ENCODE peak calls at places on chromosomes 12 and 14, in six cellular contexts. One of them, this sample, is unnamed. For H3K36me3, the result is how much of the 10 kb centered on the place peaks cover.

GRCh38 chr12:80189241-80189640 is 89.9 kb downstream of the OTOGL start:
- DNase-seq in CD8-positive, alpha-beta memory T cell: no peak
- DNase-seq in ovary: no peak
- DNase-seq in uterus: no peak
- DNase-seq in neuronal stem cell: no peak
- DNase-seq in HCT116: no peak
- DNase-seq in this sample: no peak

GRCh38 chr12:127761880-127762279 is 505.1 kb upstream of the TMEM132C start:
- DNase-seq in HCT116: no peak
- DNase-seq in uterus: no peak
- DNase-seq in ovary: no peak
- DNase-seq in neuronal stem cell: no peak
- DNase-seq in CD8-positive, alpha-beta memory T cell: no peak
- DNase-seq in this sample: no peak

GRCh38 chr14:41663478-41663845 is 56.8 kb downstream of the LRFN5 start:
- DNase-seq in HCT116: no peak
- DNase-seq in uterus: no peak
- DNase-seq in CD8-positive, alpha-beta memory T cell: no peak
- DNase-seq in ovary: no peak
- DNase-seq in neuronal stem cell: no peak
- DNase-seq in this sample: no peak

GRCh38 chr12:103929909-103930786 is at the start of gene HSP90B1:
- DNase-seq in HCT116: peak
- DNase-seq in ovary: peak
- DNase-seq in CD8-positive, alpha-beta memory T cell: peak
- DNase-seq in neuronal stem cell: peak
- DNase-seq in uterus: peak
- DNase-seq in this sample: peak

GRCh38 chr14:91219505-91220389 is 24.8 kb downstream of the GPR68 start:
- DNase-seq in uterus: no peak
- DNase-seq in ovary: no peak
- DNase-seq in CD8-positive, alpha-beta memory T cell: no peak
- DNase-seq in neuronal stem cell: no peak
- DNase-seq in HCT116: no peak
- DNase-seq in this sample: no peak

GRCh38 chr12:40105515-40106201 is at the start of gene SLC2A13:
- DNase-seq in ovary: peak
- DNase-seq in HCT116: peak
- DNase-seq in CD8-positive, alpha-beta memory T cell: peak
- DNase-seq in neuronal stem cell: peak
- DNase-seq in uterus: peak
- DNase-seq in this sample: no peak

GRCh38 chr12:50221228-50222008 is 54.2 kb upstream of the CERS5 start:
- DNase-seq in HCT116: no peak
- DNase-seq in CD8-positive, alpha-beta memory T cell: no peak
- DNase-seq in neuronal stem cell: peak
- DNase-seq in ovary: no peak
- DNase-seq in uterus: no peak
- DNase-seq in this sample: no peak

GRCh38 chr14:47674148-47674545 is 1.3 kb downstream of the MDGA2 start:
- DNase-seq in ovary: no peak
- DNase-seq in neuronal stem cell: no peak
- DNase-seq in HCT116: no peak
- DNase-seq in CD8-positive, alpha-beta memory T cell: no peak
- DNase-seq in uterus: no peak
- DNase-seq in this sample: no peak

GRCh38 chr14:64733321-64733720 is 29.1 kb downstream of the PLEKHG3 start:
- DNase-seq in HCT116: no peak
- DNase-seq in ovary: no peak
- DNase-seq in CD8-positive, alpha-beta memory T cell: no peak
- DNase-seq in uterus: no peak
- DNase-seq in neuronal stem cell: no peak
- DNase-seq in this sample: no peak

GRCh38 chr12:16609140-16609539 is 3.2 kb upstream of the LMO3 start:
- DNase-seq in CD8-positive, alpha-beta memory T cell: no peak
- DNase-seq in ovary: no peak
- DNase-seq in HCT116: no peak
- DNase-seq in uterus: no peak
- DNase-seq in neuronal stem cell: no peak
- DNase-seq in this sample: no peak

GRCh38 chr14:99028521-99028920 is 243.5 kb downstream of the BCL11B start:
- DNase-seq in ovary: no peak
- DNase-seq in uterus: no peak
- DNase-seq in neuronal stem cell: no peak
- DNase-seq in CD8-positive, alpha-beta memory T cell: no peak
- DNase-seq in HCT116: no peak
- DNase-seq in this sample: no peak

GRCh38 chr12:12349711-12350665 is at the start of gene MANSC1:
- DNase-seq in CD8-positive, alpha-beta memory T cell: peak
- DNase-seq in ovary: peak
- DNase-seq in HCT116: no peak
- DNase-seq in uterus: peak
- DNase-seq in neuronal stem cell: peak
- DNase-seq in this sample: no peak

GRCh38 chr14:104396682-104397470 is 182.7 kb upstream of the C14orf180 start:
- DNase-seq in HCT116: no peak
- DNase-seq in neuronal stem cell: no peak
- DNase-seq in ovary: no peak
- DNase-seq in uterus: no peak
- DNase-seq in CD8-positive, alpha-beta memory T cell: no peak
- DNase-seq in this sample: no peak

GRCh38 chr12:70033310-70033709 is 208.3 kb downstream of the MYRFL start:
- DNase-seq in CD8-positive, alpha-beta memory T cell: no peak
- DNase-seq in uterus: no peak
- DNase-seq in HCT116: no peak
- DNase-seq in neuronal stem cell: no peak
- DNase-seq in ovary: no peak
- DNase-seq in this sample: no peak

GRCh38 chr12:50224026-50224692 is 57.0 kb upstream of the CERS5 start:
- DNase-seq in HCT116: peak
- DNase-seq in neuronal stem cell: no peak
- DNase-seq in ovary: no peak
- DNase-seq in CD8-positive, alpha-beta memory T cell: no peak
- DNase-seq in uterus: no peak
- DNase-seq in this sample: no peak

GRCh38 chr14:105865266-105865903 is 339.0 kb downstream of the TMEM121 start:
- DNase-seq in CD8-positive, alpha-beta memory T cell: no peak
- DNase-seq in neuronal stem cell: no peak
- DNase-seq in ovary: no peak
- DNase-seq in HCT116: no peak
- DNase-seq in uterus: peak
- DNase-seq in this sample: no peak

GRCh38 chr14:105863296-105864108 is 337.1 kb downstream of the TMEM121 start:
- DNase-seq in uterus: peak
- DNase-seq in CD8-positive, alpha-beta memory T cell: no peak
- DNase-seq in neuronal stem cell: no peak
- DNase-seq in ovary: peak
- DNase-seq in HCT116: no peak
- DNase-seq in this sample: no peak

GRCh38 chr14:105864116-105864515 is 337.7 kb downstream of the TMEM121 start:
- DNase-seq in neuronal stem cell: no peak
- DNase-seq in HCT116: no peak
- DNase-seq in uterus: peak
- DNase-seq in ovary: peak
- DNase-seq in CD8-positive, alpha-beta memory T cell: no peak
- DNase-seq in this sample: no peak

GRCh38 chr14:105865904-105866840 is 339.8 kb downstream of the TMEM121 start:
- DNase-seq in HCT116: no peak
- DNase-seq in uterus: peak
- DNase-seq in CD8-positive, alpha-beta memory T cell: no peak
- DNase-seq in ovary: peak
- DNase-seq in neuronal stem cell: no peak
- DNase-seq in this sample: no peak

GRCh38 chr14:105864651-105865265 is 338.4 kb downstream of the TMEM121 start:
- DNase-seq in uterus: peak
- DNase-seq in neuronal stem cell: no peak
- DNase-seq in HCT116: no peak
- DNase-seq in CD8-positive, alpha-beta memory T cell: no peak
- DNase-seq in ovary: peak
- DNase-seq in this sample: no peak
- H3K4me3 ChIP-seq in uterus: no peak
- H3K4me3 ChIP-seq in neuronal stem cell: no peak
- H3K4me3 ChIP-seq in HCT116: no peak
- H3K4me3 ChIP-seq in CD8-positive, alpha-beta memory T cell: no peak
- H3K4me3 ChIP-seq in ovary: no peak
- H3K4me3 ChIP-seq in this sample: no peak

GRCh38 chr12:10720974-10721565 is 2.1 kb downstream of the YBX3 start:
- DNase-seq in ovary: no peak
- DNase-seq in CD8-positive, alpha-beta memory T cell: no peak
- DNase-seq in HCT116: no peak
- DNase-seq in neuronal stem cell: no peak
- DNase-seq in uterus: no peak
- DNase-seq in this sample: no peak
- H3K27ac ChIP-seq in ovary: peak
- H3K27ac ChIP-seq in CD8-positive, alpha-beta memory T cell: peak
- H3K27ac ChIP-seq in HCT116: peak
- H3K27ac ChIP-seq in neuronal stem cell: no peak
- H3K27ac ChIP-seq in uterus: peak
- H3K27ac ChIP-seq in this sample: no peak

DNA sequence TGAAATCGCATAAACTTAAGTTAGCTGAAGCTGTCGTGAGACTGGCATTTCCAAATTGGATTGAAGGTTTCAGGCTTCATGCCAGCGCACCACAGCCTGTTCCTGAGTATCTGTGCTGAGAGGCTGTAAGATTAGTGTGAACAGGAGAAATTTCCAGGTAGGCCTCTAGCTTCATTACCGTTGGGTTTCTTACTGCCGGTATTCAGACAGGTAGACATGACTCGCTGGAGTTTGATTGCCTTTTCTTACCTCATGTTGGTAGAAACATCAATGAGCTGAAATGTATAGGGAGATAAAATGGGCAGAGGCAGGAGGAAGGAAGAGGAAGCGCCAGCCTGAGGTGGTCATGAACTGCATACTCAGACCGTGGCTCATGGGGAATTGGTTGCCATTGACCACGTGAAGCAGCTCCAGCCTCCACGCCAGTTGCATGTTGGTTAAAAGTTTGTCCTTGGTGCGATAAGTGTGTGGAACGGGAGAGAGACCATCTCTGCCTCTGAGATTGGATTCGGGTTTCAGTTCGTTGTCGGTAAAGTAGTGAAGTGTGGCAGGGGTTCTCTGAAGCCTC is 42.3 kb upstream of the MMP17 start:
- DNase-seq in CD8-positive, alpha-beta memory T cell: no peak
- DNase-seq in neuronal stem cell: no peak
- DNase-seq in uterus: no peak
- DNase-seq in ovary: no peak
- DNase-seq in HCT116: no peak
- DNase-seq in this sample: no peak
- H3K36me3 ChIP-seq in CD8-positive, alpha-beta memory T cell: under half
- H3K36me3 ChIP-seq in neuronal stem cell: under half
- H3K36me3 ChIP-seq in uterus: under half
- H3K36me3 ChIP-seq in ovary: under half
- H3K36me3 ChIP-seq in HCT116: under half
- H3K36me3 ChIP-seq in this sample: under half

GRCh38 chr14:73465833-73466532 is 7.6 kb upstream of the NUMB start:
- DNase-seq in neuronal stem cell: no peak
- DNase-seq in CD8-positive, alpha-beta memory T cell: no peak
- DNase-seq in HCT116: no peak
- DNase-seq in ovary: no peak
- DNase-seq in uterus: no peak
- DNase-seq in this sample: no peak
- H3K4me3 ChIP-seq in neuronal stem cell: no peak
- H3K4me3 ChIP-seq in CD8-positive, alpha-beta memory T cell: no peak
- H3K4me3 ChIP-seq in HCT116: no peak
- H3K4me3 ChIP-seq in ovary: no peak
- H3K4me3 ChIP-seq in uterus: no peak
- H3K4me3 ChIP-seq in this sample: no peak